ENCODE peak calls at places on chromosomes 6 and 20, in four cellular contexts. X, D, E and Y are unnamed samples.

GRCh38 chr20:63737940-63738686 is 1.5 kb upstream of the SLC2A4RG start:
- DNase-seq in X (no peak), D (no peak), E (no peak), Y (no peak)

GRCh38 chr6:13803581-13803980 is 10.8 kb downstream of the MCUR1 start:
- DNase-seq in X (no peak), D (peak; percentile 26), E (no peak), Y (no peak)

GRCh38 chr6:146891615-146892265 is 293.0 kb downstream of the ADGB start:
- DNase-seq in X (no peak), D (peak; percentile 27), E (peak; percentile 39), Y (peak; percentile 6)

GRCh38 chr6:6736753-6737654 is 148.5 kb downstream of the LY86 start:
- DNase-seq in X (no peak), D (peak; percentile 87), E (no peak), Y (peak; percentile 18)

GRCh38 chr6:127570739-127571389 is 6.1 kb upstream of the C6orf58 start:
- DNase-seq in X (no peak), D (peak; percentile 13), E (peak; percentile 6), Y (peak; percentile 15)

GRCh38 chr6:27040244-27041042 is 207.1 kb upstream of the PRSS16 start:
- DNase-seq in X (no peak), D (no peak), E (peak; percentile 9), Y (peak; percentile 11)

GRCh38 chr6:157695301-157696030 is 127.6 kb upstream of the SNX9 start:
- DNase-seq in X (no peak), D (no peak), E (no peak), Y (no peak)

GRCh38 chr20:61316351-61316750 is 64.3 kb downstream of the CDH4 start:
- DNase-seq in X (no peak), D (no peak), E (no peak), Y (no peak)

DNA sequence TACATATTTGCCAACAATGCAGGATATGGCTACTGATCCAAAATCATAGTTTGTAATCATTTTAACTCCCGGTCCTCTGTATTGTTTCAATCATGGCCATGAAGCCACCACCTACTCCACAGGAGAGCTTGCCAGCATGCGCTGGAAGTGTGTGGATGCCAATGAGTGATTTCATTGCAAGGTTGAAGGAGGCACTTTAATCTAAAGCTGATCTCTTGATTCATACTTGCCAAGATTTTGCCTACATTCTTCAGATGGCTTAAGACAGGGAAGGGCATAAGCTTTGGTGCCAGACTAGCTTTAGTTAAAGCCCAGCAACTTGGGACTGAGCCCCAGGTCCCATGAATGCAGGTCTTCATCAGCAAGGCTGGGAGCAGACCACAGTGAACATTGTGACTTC is 58.8 kb downstream of the TPD52L1 start:
- DNase-seq in X (no peak), D (no peak), E (no peak), Y (no peak)
- H3K4me1 ChIP-seq in X (no peaks in the 10 kb centered on the region), D (peaks cover 5% of the 10 kb centered on the region), E (no peaks in the 10 kb centered on the region), Y (no peaks in the 10 kb centered on the region)

GRCh38 chr6:116556814-116557403 is 3.4 kb downstream of the CALHM4 start:
- DNase-seq in X (no peak), D (no peak), E (no peak), Y (no peak)
- H3K9ac ChIP-seq in X (no peak overlapping the region), D (no peak overlapping the region), E (no peak overlapping the region), Y (no peak overlapping the region)

GRCh38 chr20:17650816-17651760 is 31.0 kb downstream of the RRBP1 start:
- DNase-seq in X (no peak), D (peak; percentile 84), E (no peak), Y (no peak)

GRCh38 chr20:17648782-17649730 is 33.0 kb downstream of the RRBP1 start:
- DNase-seq in X (no peak), D (no peak), E (no peak), Y (no peak)

GRCh38 chr20:17648306-17648646 is 33.8 kb downstream of the RRBP1 start:
- DNase-seq in X (no peak), D (no peak), E (no peak), Y (no peak)

GRCh38 chr20:17651761-17652388 is 30.2 kb downstream of the RRBP1 start:
- DNase-seq in X (no peak), D (peak; percentile 33), E (no peak), Y (no peak)

GRCh38 chr20:17650301-17650761 is 31.7 kb downstream of the RRBP1 start:
- DNase-seq in X (no peak), D (peak; percentile 52), E (no peak), Y (peak; percentile 28)
- H3K4me1 ChIP-seq in X (peaks cover 9% of the 10 kb centered on the region), D (peaks cover 38% of the 10 kb centered on the region), E (peaks cover 22% of the 10 kb centered on the region), Y (peaks cover 11% of the 10 kb centered on the region)

GRCh38 chr20:36950432-36951197 is 893 bp downstream of the SAMHD1 start:
- DNase-seq in X (peak; percentile 15), D (peak; percentile 59), E (peak; percentile 10), Y (peak; percentile 20)

GRCh38 chr20:36956674-36957073 is 5.2 kb upstream of the SAMHD1 start:
- DNase-seq in X (no peak), D (no peak), E (no peak), Y (no peak)

GRCh38 chr20:36951198-36951976 is at the start of gene SAMHD1:
- DNase-seq in X (peak; percentile 93), D (peak; percentile 99), E (peak; percentile 96), Y (peak; percentile 98)

GRCh38 chr20:36957875-36958667 is 6.6 kb upstream of the SAMHD1 start:
- DNase-seq in X (no peak), D (no peak), E (no peak), Y (no peak)

GRCh38 chr20:36951977-36952738 is 650 bp upstream of the SAMHD1 start:
- DNase-seq in X (no peak), D (no peak), E (peak; percentile 7), Y (no peak)
- H3K9ac ChIP-seq in X (no peak overlapping the region), D (peak overlapping the region; percentile 48), E (no peak overlapping the region), Y (peak overlapping the region; percentile 10)

GRCh38 chr6:42045538-42046460 is 4.5 kb upstream of the TAF8 start:
- DNase-seq in X (no peak), D (peak; percentile 45), E (peak; percentile 74), Y (peak; percentile 91)

GRCh38 chr6:42047220-42047590 is 3.1 kb upstream of the TAF8 start:
- DNase-seq in X (no peak), D (no peak), E (no peak), Y (no peak)

GRCh38 chr6:42046491-42047219 is 3.7 kb upstream of the TAF8 start:
- DNase-seq in X (no peak), D (peak; percentile 13), E (peak; percentile 55), Y (peak; percentile 36)

GRCh38 chr6:42049116-42049809 is 1.1 kb upstream of the TAF8 start:
- DNase-seq in X (no peak), D (no peak), E (no peak), Y (no peak)

DNA sequence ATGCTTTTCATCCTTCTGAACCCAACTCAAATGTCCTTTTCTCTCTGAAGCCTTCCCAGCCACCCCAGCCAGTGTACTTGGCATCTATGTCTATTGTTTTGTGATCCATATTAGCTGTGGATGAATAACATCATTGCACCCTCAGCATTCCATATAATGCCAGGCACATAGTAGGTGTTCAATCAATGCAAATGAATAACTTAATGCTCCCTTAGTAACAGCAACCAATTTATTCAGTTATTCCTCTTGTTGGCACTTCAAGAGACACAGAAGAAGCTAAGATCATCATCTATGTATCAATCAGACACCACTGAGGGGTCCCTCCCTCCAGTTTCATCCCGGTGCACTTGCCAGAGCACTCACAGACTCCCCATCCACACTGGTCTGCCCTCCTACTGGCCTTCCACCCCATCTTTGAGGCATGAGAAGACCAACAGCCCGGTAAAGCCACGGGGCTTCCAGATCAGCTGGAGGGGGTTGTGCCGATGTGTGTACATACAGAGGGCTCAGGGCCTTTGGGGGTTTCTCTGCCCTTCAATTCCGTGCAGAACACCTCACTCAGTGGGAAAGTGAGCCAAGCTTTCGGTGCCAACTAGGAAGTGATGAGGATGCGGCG is 2.4 kb upstream of the TAF8 start:
- DNase-seq in X (no peak), D (peak; percentile 13), E (no peak), Y (no peak)
- H3K4me1 ChIP-seq in X (peaks cover 25% of the 10 kb centered on the region), D (no peaks in the 10 kb centered on the region), E (peaks cover 18% of the 10 kb centered on the region), Y (peaks cover 47% of the 10 kb centered on the region)

GRCh38 chr20:1942486-1943266 is 47.5 kb downstream of the SIRPA start:
- DNase-seq in X (no peak), D (no peak), E (no peak), Y (no peak)
- H3K9ac ChIP-seq in X (no peak overlapping the region), D (no peak overlapping the region), E (no peak overlapping the region), Y (no peak overlapping the region)

GRCh38 chr6:31578058-31578457 is 2.7 kb downstream of the TNF start:
- DNase-seq in X (no peak), D (no peak), E (no peak), Y (no peak)

GRCh38 chr6:31578461-31579118 is 3.2 kb downstream of the TNF start:
- DNase-seq in X (no peak), D (no peak), E (no peak), Y (no peak)

GRCh38 chr6:31579546-31580445 is 2.4 kb downstream of the LTB start:
- DNase-seq in X (no peak), D (no peak), E (no peak), Y (no peak)

GRCh38 chr6:31580446-31580755 is 1.8 kb downstream of the LTB start:
- DNase-seq in X (peak; percentile 15), D (no peak), E (no peak), Y (no peak)

DNA sequence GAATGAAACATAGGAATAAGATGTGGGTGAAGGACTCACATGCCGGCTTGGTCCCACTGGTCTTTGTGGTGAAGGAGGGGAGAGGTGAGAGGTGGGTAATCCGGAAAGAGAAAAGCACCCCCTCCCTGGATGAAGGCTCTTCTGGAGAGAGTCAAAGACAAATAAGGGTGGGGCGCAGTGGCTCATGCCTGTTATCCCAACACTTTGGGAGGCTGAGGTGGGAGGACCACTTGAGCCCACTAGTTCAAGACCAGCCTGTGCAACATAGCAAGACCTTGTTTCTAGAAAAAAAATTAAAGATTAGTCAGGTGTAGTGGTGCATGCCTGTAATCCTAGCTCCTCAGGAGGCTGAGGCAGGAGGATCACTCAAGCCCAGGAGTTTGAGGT is 3.1 kb downstream of the LTB start:
- DNase-seq in X (no peak), D (no peak), E (no peak), Y (no peak)
- H3K4me1 ChIP-seq in X (peaks cover 2% of the 10 kb centered on the region), D (peaks cover 4% of the 10 kb centered on the region), E (no peaks in the 10 kb centered on the region), Y (peaks cover 16% of the 10 kb centered on the region)

DNA sequence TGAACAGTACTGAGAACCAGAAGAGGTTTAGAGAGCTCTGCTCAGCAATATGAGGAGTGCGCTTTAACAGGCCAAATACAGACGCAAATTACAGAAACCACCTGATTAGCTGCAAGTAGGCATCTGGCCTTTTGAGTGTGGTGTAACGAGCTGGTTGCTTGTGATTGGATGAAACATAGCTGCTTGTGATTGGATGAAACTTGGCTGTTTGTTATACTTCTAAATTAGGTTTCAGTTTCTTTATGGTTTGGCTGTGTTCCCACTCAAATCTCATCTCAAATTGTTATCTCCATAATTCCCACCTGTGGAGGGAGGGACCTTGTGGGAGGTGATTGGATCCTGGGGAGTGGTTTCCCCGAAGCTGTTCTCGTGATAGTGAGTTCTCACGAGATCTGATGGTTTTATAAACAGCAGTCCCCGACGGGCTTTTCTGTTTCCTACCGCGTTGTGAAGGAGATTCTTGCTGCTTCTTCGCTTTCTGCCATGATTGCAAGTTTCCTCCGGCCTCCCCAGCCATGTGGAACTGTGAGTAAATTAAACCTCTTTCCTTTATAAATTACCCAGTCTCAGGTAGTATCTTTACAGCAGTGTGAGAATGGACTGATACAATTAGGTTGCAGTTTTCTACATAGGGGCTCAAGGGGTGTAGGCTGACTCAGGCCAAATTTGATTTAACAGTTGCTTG is 655.9 kb upstream of the MAN1A1 start:
- DNase-seq in X (no peak), D (peak; percentile 0), E (no peak), Y (no peak)
- H3K9ac ChIP-seq in X (no peak overlapping the region), D (no peak overlapping the region), E (no peak overlapping the region), Y (no peak overlapping the region)